ENCODE peak calls at places on chromosome X, in eight cellular contexts. D is body of pancreas, G is upper lobe of right lung, V is WTC11, M is neural crest cell, L is lower leg skin, U is BE2C, C is A549. W is an unnamed sample.

GRCh38 chrX:122625821-122626220 is 558.3 kb upstream of the GRIA3 start:
- DNase-seq in D (no peak), M (no peak), U (no peak), C (no peak), G (no peak), V (no peak), L (no peak), W (no peak)

GRCh38 chrX:119121341-119121740 is 6.3 kb downstream of the KIAA1210 start:
- DNase-seq in L (no peak), M (no peak), G (no peak), C (no peak), D (no peak), V (no peak), U (no peak), W (no peak)

GRCh38 chrX:107894038-107894437 is 68.4 kb downstream of the MID2 start:
- DNase-seq in M (peak), V (no peak), L (peak), C (peak), D (peak), G (no peak), U (no peak), W (no peak)

GRCh38 chrX:11756354-11757318 is 1.4 kb upstream of the MSL3 start:
- DNase-seq in L (no peak), D (no peak), M (no peak), G (no peak), C (no peak), U (no peak), V (no peak), W (no peak)

GRCh38 chrX:124223524-124223923 is 108.9 kb upstream of the TEX13D start:
- DNase-seq in C (no peak), L (no peak), D (no peak), G (no peak), U (no peak), M (peak), V (peak), W (no peak)

GRCh38 chrX:107117993-107118321 is 665 bp downstream of the RBM41 start:
- DNase-seq in V (no peak), G (no peak), U (no peak), C (no peak), D (no peak), M (no peak), L (no peak), W (no peak)

GRCh38 chrX:151151668-151152267 is 24.6 kb upstream of the GPR50 start:
- DNase-seq in G (no peak), D (peak), M (no peak), U (peak), V (peak), L (peak), C (peak), W (no peak)

GRCh38 chrX:130139474-130140201 is 26.0 kb downstream of the AIFM1 start:
- DNase-seq in D (no peak), L (no peak), V (peak), U (no peak), M (no peak), C (no peak), G (no peak), W (no peak)

GRCh38 chrX:19005909-19006308 is 22.0 kb upstream of the PHKA2 start:
- DNase-seq in V (no peak), M (no peak), L (no peak), D (no peak), U (no peak), G (no peak), C (peak), W (no peak)

GRCh38 chrX:39258331-39258730 is 457.1 kb downstream of the MID1IP1 start:
- DNase-seq in D (no peak), C (no peak), M (no peak), L (no peak), G (no peak), V (no peak), U (no peak), W (no peak)

GRCh38 chrX:50996930-50997329 is 86.4 kb downstream of the BMP15 start:
- DNase-seq in U (no peak), C (no peak), L (no peak), M (no peak), V (peak), D (no peak), G (no peak), W (no peak)

GRCh38 chrX:27336466-27337091 is 126.6 kb downstream of the PPP4R3C start:
- DNase-seq in C (peak), G (no peak), D (peak), L (no peak), M (peak), V (peak), U (peak), W (no peak)

GRCh38 chrX:25076941-25077500 is 61.3 kb upstream of the ARX start:
- DNase-seq in U (no peak), V (no peak), G (no peak), D (no peak), M (no peak), L (no peak), C (no peak), W (no peak)

GRCh38 chrX:15334561-15334960 is 762 bp downstream of the PIGA start:
- DNase-seq in G (no peak), V (no peak), D (peak), L (no peak), C (no peak), M (no peak), U (no peak), W (no peak)

GRCh38 chrX:68415289-68415688 is 18.0 kb downstream of the OPHN1 start:
- DNase-seq in V (no peak), M (no peak), U (no peak), G (no peak), L (peak), D (peak), C (no peak), W (no peak)

GRCh38 chrX:48664156-48664555 is 19.4 kb upstream of the WAS start:
- DNase-seq in L (no peak), D (no peak), G (no peak), M (no peak), V (no peak), C (no peak), U (no peak), W (no peak)

GRCh38 chrX:137848291-137848905 is 282.5 kb downstream of the ZIC3 start:
- DNase-seq in D (no peak), G (no peak), V (no peak), L (no peak), C (no peak), M (no peak), U (no peak), W (no peak)

GRCh38 chrX:3184176-3184930 is 143.1 kb downstream of the ARSF start:
- DNase-seq in V (no peak), L (peak), G (no peak), C (no peak), M (no peak), D (no peak), U (no peak), W (no peak)

GRCh38 chrX:64447207-64447606 is 52.0 kb upstream of the MTMR8 start:
- DNase-seq in D (no peak), L (no peak), C (no peak), M (no peak), U (no peak), V (no peak), G (no peak), W (no peak)

GRCh38 chrX:12949205-12949926 is 25.5 kb upstream of the TMSB4X start:
- DNase-seq in D (no peak), V (no peak), G (no peak), C (no peak), L (no peak), U (no peak), M (no peak), W (no peak)

GRCh38 chrX:319579-320125 is 1.1 kb upstream of the GTPBP6 start:
- DNase-seq in M (no peak), U (no peak), L (no peak), V (peak), G (peak), D (peak), C (no peak), W (no peak)

GRCh38 chrX:146264763-146265375 is 447.2 kb downstream of the SLITRK2 start:
- DNase-seq in D (no peak), C (no peak), U (no peak), M (no peak), V (no peak), G (no peak), L (no peak), W (no peak)

GRCh38 chrX:71873459-71873833 is 37.2 kb upstream of the NHSL2 start:
- DNase-seq in M (no peak), C (no peak), D (no peak), U (no peak), V (no peak), L (no peak), G (no peak), W (no peak)

GRCh38 chrX:42943051-42943450 is 165.1 kb upstream of the PPP1R2C start:
- DNase-seq in M (no peak), D (no peak), G (no peak), U (no peak), L (no peak), V (no peak), C (no peak), W (no peak)

GRCh38 chrX:155949098-155949497 is 48.4 kb upstream of the IL9R start:
- DNase-seq in D (no peak), M (no peak), V (no peak), C (no peak), U (no peak), G (no peak), L (no peak), W (no peak)

GRCh38 chrX:22134681-22135080 is 102.6 kb downstream of the PHEX start:
- DNase-seq in L (no peak), G (no peak), C (peak), D (peak), U (peak), M (no peak), V (no peak), W (no peak)

GRCh38 chrX:100731441-100732281 is at the start of gene SYTL4:
- DNase-seq in V (peak), M (peak), L (no peak), U (no peak), C (no peak), G (peak), D (peak), W (no peak)

GRCh38 chrX:20333672-20334071 is 67.0 kb upstream of the RPS6KA3 start:
- DNase-seq in G (no peak), L (no peak), U (no peak), C (no peak), V (no peak), D (no peak), M (no peak), W (no peak)

GRCh38 chrX:118022803-118023202 is 93.8 kb downstream of the KLHL13 start:
- DNase-seq in L (no peak), V (no peak), C (no peak), D (no peak), G (no peak), M (no peak), U (no peak), W (no peak)

GRCh38 chrX:150573702-150574101 is 5.3 kb downstream of the MTM1 start:
- DNase-seq in U (no peak), L (no peak), V (no peak), G (no peak), C (no peak), D (no peak), M (no peak), W (no peak)

GRCh38 chrX:39158801-39159657 is 357.8 kb downstream of the MID1IP1 start:
- DNase-seq in C (no peak), M (no peak), V (no peak), D (peak), U (peak), L (no peak), G (peak), W (peak)

GRCh38 chrX:55907968-55908607 is 190.5 kb downstream of the RRAGB start:
- DNase-seq in G (peak), U (peak), C (peak), L (peak), M (peak), D (peak), V (peak), W (no peak)

GRCh38 chrX:47179221-47179927 is 14.3 kb upstream of the UBA1 start:
- DNase-seq in D (no peak), V (no peak), U (no peak), L (no peak), M (no peak), G (no peak), C (no peak), W (no peak)

GRCh38 chrX:70034646-70035045 is 15.1 kb downstream of the AWAT2 start:
- DNase-seq in V (no peak), L (no peak), D (no peak), C (no peak), M (no peak), G (no peak), U (no peak), W (no peak)

GRCh38 chrX:111759676-111760075 is 78.7 kb downstream of the ALG13 start:
- DNase-seq in D (no peak), M (no peak), L (no peak), G (no peak), C (no peak), V (no peak), U (no peak), W (no peak)

GRCh38 chrX:130340271-130340670 is 552 bp downstream of the SLC25A14 start:
- DNase-seq in V (no peak), D (no peak), C (no peak), G (no peak), L (no peak), U (no peak), M (no peak), W (no peak)

GRCh38 chrX:120763269-120763668 is 112.4 kb downstream of the CT47B1 start:
- DNase-seq in M (no peak), C (no peak), D (no peak), L (no peak), G (no peak), V (no peak), U (no peak), W (no peak)

GRCh38 chrX:23841847-23842522 is 59.0 kb downstream of the SAT1 start:
- DNase-seq in M (no peak), D (no peak), U (no peak), C (no peak), L (no peak), G (no peak), V (no peak), W (no peak)

GRCh38 chrX:23849241-23849640 is 58.5 kb downstream of the APOO start:
- DNase-seq in C (no peak), G (no peak), M (no peak), L (no peak), D (no peak), U (no peak), V (no peak), W (no peak)

GRCh38 chrX:23840674-23841073 is 57.7 kb downstream of the SAT1 start:
- DNase-seq in D (no peak), V (no peak), M (no peak), G (no peak), C (no peak), U (no peak), L (no peak), W (no peak)

GRCh38 chrX:23844502-23845138 is 61.6 kb downstream of the SAT1 start:
- DNase-seq in G (no peak), U (peak), V (no peak), D (peak), M (no peak), L (peak), C (no peak), W (no peak)

GRCh38 chrX:23845316-23845932 is 62.3 kb downstream of the APOO start:
- DNase-seq in D (peak), G (no peak), M (no peak), U (no peak), C (peak), L (no peak), V (no peak), W (no peak)
- TF ChIP-seq CTCF in D (no peak), G (no peak), M (no peak), U (no peak), C (no peak), L (no peak), V (no peak), W (no peak)

DNA sequence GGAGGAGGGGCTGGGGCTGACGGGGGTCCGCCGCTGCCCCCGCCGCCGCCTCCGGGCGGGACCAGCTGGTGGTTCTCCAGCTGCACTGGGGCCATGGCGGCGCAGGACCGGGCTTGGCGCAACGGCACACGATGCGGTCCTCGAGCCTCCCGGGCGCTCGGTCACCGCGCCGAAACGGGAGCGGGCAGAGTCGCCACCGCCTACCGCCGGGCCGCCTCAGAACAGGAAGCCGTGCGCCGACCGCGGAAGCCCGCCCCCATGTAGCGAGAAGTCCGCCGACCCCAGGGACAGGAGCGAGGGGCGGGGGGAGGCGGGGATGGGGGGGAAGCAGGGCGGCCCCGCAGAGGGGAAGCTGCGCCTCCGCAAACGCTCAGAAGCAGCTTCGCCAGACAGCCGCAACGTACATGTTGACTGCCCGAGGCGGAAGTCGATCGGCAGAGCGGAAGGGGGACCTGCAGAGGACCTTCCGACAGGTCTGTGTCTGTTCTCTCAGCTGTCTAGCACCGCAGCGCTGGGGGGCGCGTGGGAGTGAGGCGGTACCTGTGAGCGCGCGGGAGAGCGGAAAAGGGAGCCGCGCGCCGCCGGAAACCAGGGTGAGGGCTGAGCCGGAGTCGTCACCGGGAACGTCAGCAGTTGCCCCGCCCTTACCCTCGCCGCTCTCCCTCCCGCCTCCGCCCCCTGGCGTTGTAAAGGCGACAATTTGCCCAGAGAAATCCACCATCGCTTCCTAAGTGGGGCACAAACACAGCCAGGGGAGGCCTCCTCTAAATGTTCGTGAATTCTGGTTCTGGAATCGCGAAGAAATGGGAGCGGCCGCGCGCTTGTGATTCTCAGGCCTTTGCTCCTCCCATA is at the start of gene MED14:
- DNase-seq in V (peak), L (peak), D (peak), M (peak), C (peak), G (peak), U (peak), W (peak)
- TF ChIP-seq CTCF in V (peak), L (no peak), D (peak), M (peak), C (peak), G (peak), U (peak), W (peak)

GRCh38 chrX:8845060-8845459 is 43.9 kb upstream of the FAM9A start:
- DNase-seq in D (peak), U (no peak), C (peak), G (no peak), L (no peak), V (peak), M (no peak), W (no peak)
- TF ChIP-seq CTCF in D (no peak), U (no peak), C (peak), G (no peak), L (no peak), V (no peak), M (no peak), W (no peak)

GRCh38 chrX:85851418-85851817 is 195.9 kb downstream of the CHM start:
- DNase-seq in U (peak), V (peak), M (no peak), L (no peak), D (peak), G (peak), C (peak), W (no peak)
- TF ChIP-seq CTCF in U (peak), V (no peak), M (peak), L (no peak), D (peak), G (peak), C (peak), W (no peak)

DNA sequence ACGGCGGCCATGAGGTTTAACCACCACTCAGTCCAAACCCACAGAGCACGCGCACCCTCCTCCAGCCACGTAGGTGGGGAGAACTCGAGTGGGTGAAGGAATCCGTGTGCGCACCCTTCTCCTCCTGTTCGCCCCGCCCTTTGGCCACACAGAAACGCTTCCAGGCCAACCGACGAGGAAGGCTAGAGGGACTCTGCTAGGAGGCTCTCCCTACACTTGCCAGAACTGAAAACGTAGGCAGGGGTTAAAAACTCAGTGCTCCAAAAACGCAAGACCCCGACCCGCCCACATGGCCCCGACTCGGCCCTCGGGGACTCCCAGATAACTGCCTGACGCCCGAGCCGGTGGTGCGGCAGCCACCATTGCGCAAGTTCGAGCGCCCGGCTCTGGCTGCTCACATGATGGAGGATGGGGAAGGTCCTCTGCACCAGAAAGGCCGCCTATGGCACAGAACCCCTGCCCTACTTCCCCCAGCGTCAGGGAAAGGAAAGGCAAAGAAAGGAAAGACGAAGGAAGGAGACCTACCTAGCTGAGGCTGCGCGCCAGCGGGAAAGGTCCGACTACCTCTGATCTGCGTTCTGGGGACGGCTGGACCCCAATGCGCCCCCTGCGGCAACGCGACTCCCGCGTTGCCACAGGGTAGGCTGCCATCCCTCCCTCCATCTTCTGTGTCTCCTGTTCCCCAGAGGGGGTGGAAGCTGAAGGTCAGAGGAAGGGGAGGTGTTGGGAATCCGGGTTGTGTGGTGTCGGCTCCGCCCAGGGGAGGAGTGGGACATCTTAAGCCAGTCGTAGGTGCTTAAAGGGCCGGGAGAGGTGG is 201.9 kb upstream of the AGTR2 start:
- DNase-seq in L (no peak), G (peak), V (peak), C (peak), U (peak), D (peak), M (peak), W (no peak)
- TF ChIP-seq CTCF in L (no peak), G (no peak), V (no peak), C (peak), U (peak), D (no peak), M (peak), W (no peak)

GRCh38 chrX:125778256-125778655 is 387.8 kb downstream of the DCAF12L2 start:
- DNase-seq in G (no peak), V (no peak), M (no peak), D (no peak), U (no peak), L (no peak), C (no peak), W (no peak)

GRCh38 chrX:125786306-125786705 is 379.8 kb downstream of the DCAF12L2 start:
- DNase-seq in V (no peak), D (no peak), L (no peak), M (no peak), U (no peak), G (no peak), C (no peak), W (no peak)

DNA sequence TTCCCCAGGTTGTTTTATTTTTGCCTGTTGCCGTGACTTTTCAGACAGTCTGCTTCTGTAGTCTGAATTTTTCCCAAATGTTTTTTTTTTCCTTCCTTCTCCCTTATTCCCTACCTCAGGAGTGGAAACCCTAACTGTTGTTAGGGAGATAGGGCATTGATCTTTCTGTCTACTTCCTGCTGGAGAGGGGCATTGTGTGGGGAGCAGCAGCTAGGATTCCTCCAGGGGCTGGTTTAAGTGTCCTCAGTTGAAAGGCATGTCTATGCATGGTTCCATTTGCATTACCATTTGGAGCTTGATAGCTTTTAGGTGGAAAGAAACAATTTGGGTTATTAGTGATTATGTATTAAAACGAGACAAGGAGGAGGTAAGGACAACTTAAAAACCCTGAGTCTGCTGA is 383.9 kb downstream of the DCAF12L2 start:
- DNase-seq in G (no peak), L (no peak), D (no peak), C (no peak), M (no peak), U (no peak), V (no peak), W (no peak)
- TF ChIP-seq CTCF in G (no peak), L (no peak), D (no peak), C (no peak), M (no peak), U (no peak), V (no peak), W (no peak)

GRCh38 chrX:128975716-128976115 is 547.6 kb downstream of the SMARCA1 start:
- DNase-seq in V (peak), L (no peak), G (no peak), D (peak), C (peak), U (peak), M (peak), W (no peak)
- TF ChIP-seq CTCF in V (peak), L (no peak), G (peak), D (peak), C (peak), U (peak), M (peak), W (no peak)